ENCODE peak calls at places on chromosomes 3 and 15, in six cellular contexts. O is activated T-helper 1 cell treated with anti-CD3 and anti-CD28 coated beads, Interleukin-2, amount 50 U/mL, for 16 hours; F is brain microvascular endothelial cell; B is SJSA1; D is HTR-8/SVneo; G is trophoblast cell. S is an unnamed sample.

GRCh38 chr3:44065311-44065710 is 176.4 kb upstream of the TOPAZ1 start:
- DNase-seq in O (no peak), F (no peak), B (no peak), D (no peak), G (no peak), S (peak; percentile 40)

GRCh38 chr3:195072916-195073564 is 197.9 kb downstream of the XXYLT1 start:
- DNase-seq in O (no peak), F (no peak), B (no peak), D (no peak), G (no peak), S (peak; percentile 40)

GRCh38 chr15:68218847-68219798 is 10.4 kb downstream of the CLN6 start:
- DNase-seq in O (no peak), F (no peak), B (no peak), D (no peak), G (no peak), S (no peak)

GRCh38 chr15:29135702-29136426 is 133.8 kb downstream of the NSMCE3 start:
- DNase-seq in O (no peak), F (no peak), B (no peak), D (no peak), G (no peak), S (no peak)

GRCh38 chr15:81096398-81096797 is 37.7 kb upstream of the CFAP161 start:
- DNase-seq in O (no peak), F (no peak), B (no peak), D (no peak), G (no peak), S (no peak)

GRCh38 chr3:56342475-56342874 is 125.8 kb downstream of the ERC2 start:
- DNase-seq in O (no peak), F (no peak), B (no peak), D (no peak), G (no peak), S (no peak)

GRCh38 chr3:33717616-33717865 is 513 bp downstream of the CLASP2 start:
- DNase-seq in O (no peak), F (peak; percentile 29), B (no peak), D (no peak), G (no peak), S (no peak)

GRCh38 chr15:79635149-79635771 is 203.1 kb downstream of the MINAR1 start:
- DNase-seq in O (no peak), F (no peak), B (no peak), D (no peak), G (no peak), S (no peak)

GRCh38 chr3:43059456-43059855 is 46.4 kb downstream of the POMGNT2 start:
- DNase-seq in O (no peak), F (no peak), B (no peak), D (no peak), G (no peak), S (no peak)

GRCh38 chr3:66655673-66656072 is 154.9 kb upstream of the LRIG1 start:
- DNase-seq in O (no peak), F (no peak), B (no peak), D (no peak), G (no peak), S (no peak)

GRCh38 chr3:16801223-16801622 is 83.5 kb upstream of the PLCL2 start:
- DNase-seq in O (no peak), F (no peak), B (no peak), D (no peak), G (no peak), S (no peak)

GRCh38 chr3:33694944-33695343 is 23.1 kb downstream of the CLASP2 start:
- DNase-seq in O (no peak), F (no peak), B (no peak), D (no peak), G (no peak), S (no peak)

GRCh38 chr3:23099677-23100076 is 103.5 kb upstream of the UBE2E2 start:
- DNase-seq in O (no peak), F (no peak), B (no peak), D (no peak), G (no peak), S (no peak)

GRCh38 chr15:68423359-68424028 is 8.5 kb downstream of the ITGA11 start:
- DNase-seq in O (no peak), F (no peak), B (no peak), D (no peak), G (no peak), S (no peak)

GRCh38 chr3:60573494-60573893 is 677.8 kb downstream of the FHIT start:
- DNase-seq in O (no peak), F (peak; percentile 62), B (peak; percentile 23), D (no peak), G (no peak), S (no peak)

GRCh38 chr3:106809633-106810460 is 567.4 kb upstream of the CCDC54 start:
- DNase-seq in O (no peak), F (peak; percentile 19), B (no peak), D (no peak), G (no peak), S (no peak)